ENCODE peak calls at places on chromosomes 6 and 20, in five cellular contexts. P, J, H, I and V are unnamed samples.
A peak's percentile ranks its signal among the peaks of the same experiment; 100 is the strongest.

GRCh38 chr6:81969814-81970213 is 217.3 kb upstream of the TENT5A start:
- DNase-seq in J (no peak), P (no peak), I (no peak), H (no peak), V (no peak)

GRCh38 chr6:20511858-20512257 is 22.4 kb upstream of the CDKAL1 start:
- DNase-seq in P (no peak), J (no peak), H (no peak), I (no peak), V (no peak)

GRCh38 chr6:155418017-155418749 is 37.5 kb downstream of the NOX3 start:
- DNase-seq in H (no peak), P (no peak), J (peak; percentile 91), I (peak; percentile 68), V (peak; percentile 88)

GRCh38 chr20:41540459-41540858 is 77.7 kb downstream of the CHD6 start:
- DNase-seq in P (no peak), J (no peak), I (no peak), H (peak; percentile 45), V (no peak)

GRCh38 chr6:135334169-135334568 is 153.1 kb downstream of the MYB start:
- DNase-seq in P (no peak), H (no peak), I (no peak), J (no peak), V (peak; percentile 35)

GRCh38 chr20:24765316-24766142 is 183.5 kb upstream of the CST7 start:
- DNase-seq in I (no peak), H (no peak), P (no peak), J (no peak), V (no peak)

GRCh38 chr6:39085129-39085528 is 29.9 kb downstream of the SAYSD1 start:
- DNase-seq in P (no peak), I (no peak), H (no peak), J (no peak), V (no peak)

GRCh38 chr20:44137210-44137781 is 49.7 kb downstream of the JPH2 start:
- DNase-seq in H (no peak), I (no peak), J (no peak), P (no peak), V (no peak)

GRCh38 chr20:47258745-47259695 is 97.5 kb downstream of the ZMYND8 start:
- DNase-seq in P (no peak), H (no peak), I (peak; percentile 98), J (peak; percentile 66), V (no peak)

GRCh38 chr6:28789553-28790083 is 134.2 kb downstream of the TRIM27 start:
- DNase-seq in J (peak; percentile 49), I (no peak), P (no peak), H (peak; percentile 80), V (peak; percentile 80)

GRCh38 chr6:34539181-34539580 is 16.9 kb downstream of the SPDEF start:
- DNase-seq in H (no peak), I (no peak), P (no peak), J (no peak), V (no peak)

GRCh38 chr20:62026564-62026856 is 39.2 kb downstream of the TAF4 start:
- DNase-seq in P (no peak), I (no peak), J (no peak), H (no peak), V (no peak)

GRCh38 chr20:11791316-11792228 is 126.1 kb upstream of the BTBD3 start:
- DNase-seq in J (no peak), P (no peak), H (no peak), I (no peak), V (no peak)

GRCh38 chr20:42430059-42430458 is 759.6 kb downstream of the PTPRT start:
- DNase-seq in J (no peak), I (no peak), H (no peak), P (no peak), V (no peak)

GRCh38 chr6:47262226-47262625 is 47.5 kb downstream of the TNFRSF21 start:
- DNase-seq in J (peak; percentile 50), P (no peak), H (no peak), I (no peak), V (no peak)

GRCh38 chr6:150072201-150072600 is 3.3 kb upstream of the ULBP3 start:
- DNase-seq in J (no peak), I (no peak), H (peak; percentile 43), P (peak; percentile 87), V (peak; percentile 76)

GRCh38 chr6:12371641-12372146 is 81.5 kb downstream of the EDN1 start:
- DNase-seq in I (no peak), P (peak; percentile 46), J (peak; percentile 22), H (peak; percentile 79), V (peak; percentile 36)

GRCh38 chr6:43509142-43509983 is 783 bp downstream of the LRRC73 start:
- DNase-seq in H (no peak), P (no peak), I (no peak), J (no peak), V (peak; percentile 41)
- H3K4me3 ChIP-seq in H (peak overlapping the region; percentile 74), P (peak overlapping the region; percentile 64), I (peak overlapping the region; percentile 65), J (peak overlapping the region; percentile 54), V (no peak overlapping the region)

GRCh38 chr6:138773177-138774091 is at the start of gene CCDC28A:
- DNase-seq in J (peak; percentile 97), I (peak; percentile 93), P (peak; percentile 71), H (peak; percentile 97), V (peak; percentile 97)
- TF ChIP-seq POLR2A in J (no peak), I (peak; percentile 79), P (no peak), H (peak; percentile 69), V (peak; percentile 71)

GRCh38 chr6:116090251-116090650 is 10.4 kb upstream of the NT5DC1 start:
- DNase-seq in H (no peak), P (no peak), I (peak; percentile 74), J (no peak), V (no peak)

GRCh38 chr6:116084284-116084683 is 16.4 kb upstream of the NT5DC1 start:
- DNase-seq in P (no peak), I (no peak), H (no peak), J (no peak), V (no peak)

GRCh38 chr6:116083052-116083451 is 17.6 kb upstream of the NT5DC1 start:
- DNase-seq in I (no peak), P (no peak), H (no peak), J (no peak), V (no peak)

GRCh38 chr6:116088946-116089345 is 11.7 kb upstream of the NT5DC1 start:
- DNase-seq in I (no peak), P (no peak), J (no peak), H (no peak), V (no peak)

GRCh38 chr6:116087437-116088027 is 13.1 kb upstream of the NT5DC1 start:
- DNase-seq in J (no peak), P (no peak), H (no peak), I (peak; percentile 92), V (no peak)
- TF ChIP-seq MYC in J (no peak), P (no peak), H (no peak), I (no peak), V (no peak)

GRCh38 chr6:26519359-26519758 is 18.8 kb upstream of the HMGN4 start:
- DNase-seq in P (no peak), J (no peak), H (no peak), I (no peak), V (no peak)

GRCh38 chr6:26520088-26520839 is 17.9 kb upstream of the HMGN4 start:
- DNase-seq in I (no peak), H (peak; percentile 56), P (peak; percentile 45), J (peak; percentile 75), V (no peak)

GRCh38 chr6:26520840-26521484 is 17.2 kb upstream of the HMGN4 start:
- DNase-seq in J (peak; percentile 88), H (peak; percentile 82), P (peak; percentile 52), I (no peak), V (peak; percentile 91)

GRCh38 chr6:26524722-26525360 is 13.3 kb upstream of the HMGN4 start:
- DNase-seq in I (no peak), H (no peak), P (no peak), J (no peak), V (peak; percentile 52)

GRCh38 chr6:26521485-26522391 is 16.4 kb upstream of the HMGN4 start:
- DNase-seq in P (peak; percentile 71), I (no peak), J (peak; percentile 74), H (no peak), V (peak; percentile 89)
- H3K4me3 ChIP-seq in P (peak overlapping the region; percentile 48), I (peak overlapping the region; percentile 57), J (peak overlapping the region; percentile 46), H (peak overlapping the region; percentile 62), V (peak overlapping the region; percentile 80)

GRCh38 chr6:7108196-7108963 is 619 bp downstream of the RREB1 start:
- DNase-seq in I (no peak), P (peak; percentile 25), H (peak; percentile 35), J (peak; percentile 61), V (peak; percentile 74)

GRCh38 chr6:7107578-7108195 is at the start of gene RREB1:
- DNase-seq in J (peak; percentile 68), I (no peak), H (peak; percentile 67), P (peak; percentile 85), V (peak; percentile 90)

GRCh38 chr6:7110092-7110792 is 2.5 kb downstream of the RREB1 start:
- DNase-seq in P (no peak), H (no peak), I (no peak), J (no peak), V (no peak)

GRCh38 chr6:7111095-7111690 is 3.4 kb downstream of the RREB1 start:
- DNase-seq in H (no peak), I (no peak), J (no peak), P (no peak), V (no peak)

GRCh38 chr6:7108964-7109836 is 1.4 kb downstream of the RREB1 start:
- DNase-seq in H (peak; percentile 81), P (peak; percentile 48), I (no peak), J (peak; percentile 51), V (peak; percentile 88)
- TF ChIP-seq POLR2A in H (no peak), P (no peak), I (peak; percentile 16), J (no peak), V (peak; percentile 31)

GRCh38 chr20:6740096-6740495 is 27.4 kb upstream of the BMP2 start:
- DNase-seq in I (no peak), P (no peak), H (no peak), J (no peak), V (no peak)
- TF ChIP-seq MYC in I (no peak), P (no peak), H (no peak), J (no peak), V (no peak)

GRCh38 chr20:694496-694895 is 18.9 kb upstream of the SCRT2 start:
- DNase-seq in P (no peak), J (no peak), H (no peak), I (no peak), V (no peak)
- H3K4me3 ChIP-seq in P (no peak overlapping the region), J (no peak overlapping the region), H (no peak overlapping the region), I (no peak overlapping the region), V (no peak overlapping the region)

DNA sequence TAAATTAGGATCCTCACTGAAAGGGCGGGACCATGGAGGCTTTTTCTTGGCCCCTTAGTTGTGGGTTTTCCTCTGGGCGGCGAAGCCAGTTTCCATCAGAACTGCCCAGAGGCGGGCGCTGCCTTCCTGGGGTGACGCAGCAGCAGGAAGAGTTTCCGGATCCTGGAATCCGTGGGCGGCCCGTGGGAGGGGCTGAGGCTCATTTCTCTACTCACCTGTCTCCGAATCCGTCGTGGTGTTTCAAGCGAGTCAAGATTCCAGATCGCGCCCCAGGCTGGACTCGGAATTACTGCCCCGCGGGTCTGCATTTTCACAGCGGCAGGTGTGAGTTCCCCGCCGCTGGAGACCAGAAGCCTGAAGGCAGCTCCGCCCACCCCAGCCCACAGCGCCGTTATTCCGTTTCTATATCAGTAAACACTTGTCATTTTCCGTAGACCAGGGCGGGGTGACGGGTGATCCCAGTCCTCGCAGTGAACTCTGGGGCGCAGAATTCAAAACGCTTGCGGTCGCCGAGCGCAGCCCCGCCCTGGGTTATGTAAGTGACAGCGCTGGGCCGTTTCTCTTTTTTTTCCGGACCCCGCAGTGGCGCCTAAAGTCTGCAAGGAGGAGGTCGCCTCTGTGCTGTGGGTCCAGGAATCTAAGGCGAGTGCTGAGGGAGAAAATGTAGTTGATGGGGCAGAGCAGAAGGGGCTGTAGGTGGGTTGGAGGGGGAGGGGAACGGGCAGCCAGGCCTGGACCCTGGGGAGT is 27.2 kb upstream of the POU5F1 start:
- DNase-seq in J (peak; percentile 74), H (peak; percentile 90), I (peak; percentile 69), P (peak; percentile 40), V (peak; percentile 96)
- TF ChIP-seq POLR2A in J (peak; percentile 27), H (peak; percentile 42), I (peak; percentile 87), P (peak; percentile 30), V (peak; percentile 69)